ENCODE peak calls at places on chromosomes 3 and 15, in four cellular contexts. One of them, this sample, is unnamed.

GRCh38 chr15:49103002-49103401 is 52.4 kb downstream of the COPS2 start:
- DNase-seq in Peyer's patch: no peak
- DNase-seq in GM23338: no peak
- DNase-seq in DND-41: no peak
- DNase-seq in this sample: no peak

GRCh38 chr3:125608419-125608818 is 13.1 kb upstream of the OSBPL11 start:
- DNase-seq in Peyer's patch: peak; percentile 52
- DNase-seq in GM23338: no peak
- DNase-seq in DND-41: no peak
- DNase-seq in this sample: no peak

GRCh38 chr15:89406218-89406716 is 71.6 kb upstream of the POLG start:
- DNase-seq in Peyer's patch: no peak
- DNase-seq in GM23338: no peak
- DNase-seq in DND-41: no peak
- DNase-seq in this sample: peak; percentile 30

GRCh38 chr15:33808720-33809119 is 159.6 kb upstream of the CHRM5 start:
- DNase-seq in Peyer's patch: no peak
- DNase-seq in GM23338: no peak
- DNase-seq in DND-41: no peak
- DNase-seq in this sample: no peak

GRCh38 chr3:16917256-16917935 is 32.6 kb downstream of the PLCL2 start:
- DNase-seq in Peyer's patch: no peak
- DNase-seq in GM23338: no peak
- DNase-seq in DND-41: no peak
- DNase-seq in this sample: no peak

GRCh38 chr15:38213392-38213791 is 39.2 kb upstream of the SPRED1 start:
- DNase-seq in Peyer's patch: no peak
- DNase-seq in GM23338: no peak
- DNase-seq in DND-41: no peak
- DNase-seq in this sample: no peak

GRCh38 chr3:160183375-160184076 is 41.7 kb upstream of the C3orf80 start:
- DNase-seq in Peyer's patch: no peak
- DNase-seq in GM23338: no peak
- DNase-seq in DND-41: no peak
- DNase-seq in this sample: no peak

GRCh38 chr3:190124067-190124466 is 3.4 kb upstream of the P3H2 start:
- DNase-seq in Peyer's patch: no peak
- DNase-seq in GM23338: no peak
- DNase-seq in DND-41: no peak
- DNase-seq in this sample: no peak

GRCh38 chr15:66798426-66799061 is 96.5 kb downstream of the SMAD6 start:
- DNase-seq in Peyer's patch: peak; percentile 36
- DNase-seq in GM23338: no peak
- DNase-seq in DND-41: no peak
- DNase-seq in this sample: no peak

GRCh38 chr3:193400304-193400703 is 21.8 kb upstream of the ATP13A5 start:
- DNase-seq in Peyer's patch: no peak
- DNase-seq in GM23338: no peak
- DNase-seq in DND-41: no peak
- DNase-seq in this sample: no peak

GRCh38 chr15:88580532-88580931 is 34.1 kb upstream of the DET1 start:
- DNase-seq in Peyer's patch: no peak
- DNase-seq in GM23338: no peak
- DNase-seq in DND-41: no peak
- DNase-seq in this sample: no peak

GRCh38 chr3:141274411-141275031 is 42.9 kb downstream of the PXYLP1 start:
- DNase-seq in Peyer's patch: no peak
- DNase-seq in GM23338: no peak
- DNase-seq in DND-41: no peak
- DNase-seq in this sample: no peak

GRCh38 chr3:49967307-49967706 is 27.4 kb downstream of the RBM6 start:
- DNase-seq in Peyer's patch: no peak
- DNase-seq in GM23338: no peak
- DNase-seq in DND-41: no peak
- DNase-seq in this sample: no peak

GRCh38 chr15:95760508-95760907 is 570.0 kb upstream of the NR2F2 start:
- DNase-seq in Peyer's patch: no peak
- DNase-seq in GM23338: peak; percentile 72
- DNase-seq in DND-41: no peak
- DNase-seq in this sample: peak; percentile 81

GRCh38 chr15:70777156-70777926 is 14.0 kb upstream of the UACA start:
- DNase-seq in Peyer's patch: no peak
- DNase-seq in GM23338: no peak
- DNase-seq in DND-41: no peak
- DNase-seq in this sample: no peak

GRCh38 chr3:168077091-168077490 is 18.6 kb downstream of the GOLIM4 start:
- DNase-seq in Peyer's patch: no peak
- DNase-seq in GM23338: no peak
- DNase-seq in DND-41: no peak
- DNase-seq in this sample: no peak

GRCh38 chr15:40054746-40055575 is 16.0 kb upstream of the SRP14 start:
- DNase-seq in Peyer's patch: peak; percentile 84
- DNase-seq in GM23338: no peak
- DNase-seq in DND-41: peak; percentile 91
- DNase-seq in this sample: peak; percentile 73
- H3K4me1 ChIP-seq in Peyer's patch: peaks cover 47% of the 10 kb centered on the region
- H3K4me1 ChIP-seq in GM23338: peaks cover 6% of the 10 kb centered on the region
- H3K4me1 ChIP-seq in DND-41: peaks cover 75% of the 10 kb centered on the region
- H3K4me1 ChIP-seq in this sample: peaks cover 21% of the 10 kb centered on the region

GRCh38 chr15:101244039-101244781 is 7.6 kb downstream of the CHSY1 start:
- DNase-seq in Peyer's patch: no peak
- DNase-seq in GM23338: no peak
- DNase-seq in DND-41: peak; percentile 14
- DNase-seq in this sample: no peak
- H3K4me1 ChIP-seq in Peyer's patch: peaks cover 67% of the 10 kb centered on the region
- H3K4me1 ChIP-seq in GM23338: peaks cover 62% of the 10 kb centered on the region
- H3K4me1 ChIP-seq in DND-41: peaks cover 75% of the 10 kb centered on the region
- H3K4me1 ChIP-seq in this sample: peaks cover 15% of the 10 kb centered on the region

GRCh38 chr3:185796431-185797107 is 28.3 kb downstream of the IGF2BP2 start:
- DNase-seq in Peyer's patch: no peak
- DNase-seq in GM23338: no peak
- DNase-seq in DND-41: no peak
- DNase-seq in this sample: no peak
- H3K4me1 ChIP-seq in Peyer's patch: peaks cover 11% of the 10 kb centered on the region
- H3K4me1 ChIP-seq in GM23338: peaks cover 55% of the 10 kb centered on the region
- H3K4me1 ChIP-seq in DND-41: no peaks in the 10 kb centered on the region
- H3K4me1 ChIP-seq in this sample: peaks cover 14% of the 10 kb centered on the region

GRCh38 chr3:37996785-37997301 is 6.3 kb downstream of the VILL start:
- DNase-seq in Peyer's patch: peak; percentile 93
- DNase-seq in GM23338: peak; percentile 85
- DNase-seq in DND-41: peak; percentile 85
- DNase-seq in this sample: peak; percentile 72
- H3K4me1 ChIP-seq in Peyer's patch: peaks cover 58% of the 10 kb centered on the region
- H3K4me1 ChIP-seq in GM23338: peaks cover 18% of the 10 kb centered on the region
- H3K4me1 ChIP-seq in DND-41: peaks cover 30% of the 10 kb centered on the region
- H3K4me1 ChIP-seq in this sample: no peaks in the 10 kb centered on the region

DNA sequence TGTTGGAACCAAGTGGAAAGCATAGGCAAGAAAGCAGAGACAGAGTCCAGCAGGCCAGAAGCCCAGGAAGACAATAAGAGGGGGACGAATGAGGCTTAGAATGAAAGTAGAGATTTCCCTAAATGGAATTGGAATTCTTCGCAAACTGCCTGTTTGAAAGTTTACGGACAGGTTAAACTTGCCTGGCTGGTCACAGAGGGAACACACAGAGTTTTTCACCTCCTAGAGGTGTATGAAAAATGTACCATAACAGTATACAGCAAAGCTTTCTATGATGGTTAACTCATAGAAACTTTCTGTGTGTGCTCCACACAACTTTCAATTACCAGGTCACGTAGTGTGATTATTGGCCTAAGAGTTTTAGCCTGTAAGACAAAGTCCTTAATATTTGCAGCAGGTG is 453.7 kb upstream of the KCNMB2 start:
- DNase-seq in Peyer's patch: no peak
- DNase-seq in GM23338: no peak
- DNase-seq in DND-41: no peak
- DNase-seq in this sample: peak; percentile 20
- H3K4me1 ChIP-seq in Peyer's patch: peaks cover 32% of the 10 kb centered on the region
- H3K4me1 ChIP-seq in GM23338: peaks cover 17% of the 10 kb centered on the region
- H3K4me1 ChIP-seq in DND-41: peaks cover 44% of the 10 kb centered on the region
- H3K4me1 ChIP-seq in this sample: peaks cover 43% of the 10 kb centered on the region